ENCODE peak calls at places on chromosomes 6 and 20, in four cellular contexts. L is GM12878, D is endothelial cell of umbilical vein, Z is K562. I is an unnamed sample.

GRCh38 chr6:6976193-6976592 is 131.6 kb upstream of the RREB1 start:
- DNase-seq in L (no peak), D (no peak), Z (no peak), I (no peak)

GRCh38 chr6:153167026-153167891 is 36.2 kb upstream of the RGS17 start:
- DNase-seq in L (no peak), D (peak), Z (no peak), I (peak)

GRCh38 chr6:121523628-121524027 is 88.2 kb downstream of the GJA1 start:
- DNase-seq in L (no peak), D (peak), Z (no peak), I (peak)

GRCh38 chr6:158758464-158758863 is 60.7 kb downstream of the EZR start:
- DNase-seq in L (no peak), D (no peak), Z (no peak), I (peak)

GRCh38 chr6:109515781-109516409 is 32.9 kb upstream of the ZBTB24 start:
- DNase-seq in L (no peak), D (no peak), Z (no peak), I (no peak)

GRCh38 chr6:53544500-53545308 is at the start of gene GCLC:
- DNase-seq in L (peak), D (peak), Z (peak), I (peak)

GRCh38 chr20:33407251-33407650 is 5.9 kb upstream of the CDK5RAP1 start:
- DNase-seq in L (no peak), D (no peak), Z (no peak), I (peak)

GRCh38 chr6:33694401-33694931 is 17.0 kb downstream of the UQCC2 start:
- DNase-seq in L (no peak), D (peak), Z (peak), I (peak)

GRCh38 chr6:88561034-88561973 is 395.2 kb upstream of the CNR1 start:
- DNase-seq in L (no peak), D (no peak), Z (no peak), I (no peak)

GRCh38 chr20:1808101-1808500 is 87.1 kb upstream of the SIRPA start:
- DNase-seq in L (no peak), D (no peak), Z (no peak), I (no peak)

GRCh38 chr6:148395583-148396101 is 53.0 kb downstream of the SASH1 start:
- DNase-seq in L (no peak), D (peak), Z (no peak), I (peak)

GRCh38 chr6:7041511-7042026 is 66.2 kb upstream of the RREB1 start:
- DNase-seq in L (no peak), D (no peak), Z (no peak), I (no peak)

GRCh38 chr6:144190593-144190992 is 40.3 kb downstream of the STX11 start:
- DNase-seq in L (no peak), D (peak), Z (no peak), I (peak)

GRCh38 chr6:8175046-8175777 is 72.9 kb upstream of the EEF1E1 start:
- DNase-seq in L (no peak), D (no peak), Z (no peak), I (no peak)

GRCh38 chr20:6906871-6907270 is 139.4 kb downstream of the BMP2 start:
- DNase-seq in L (no peak), D (no peak), Z (no peak), I (no peak)

GRCh38 chr6:43120938-43121913 is 45.1 kb downstream of the PTK7 start:
- DNase-seq in L (no peak), D (no peak), Z (no peak), I (peak)

GRCh38 chr6:72286911-72287311 is 335.0 kb upstream of the KCNQ5 start:
- DNase-seq in L (no peak), D (peak), Z (no peak), I (peak)

GRCh38 chr6:166333172-166333995 is 9.0 kb downstream of the SFT2D1 start:
- DNase-seq in L (peak), D (no peak), Z (no peak), I (no peak)

GRCh38 chr20:19834287-19834686 is 76.2 kb downstream of the RIN2 start:
- DNase-seq in L (no peak), D (no peak), Z (no peak), I (no peak)

GRCh38 chr20:59300341-59301081 is at the start of gene EDN3:
- DNase-seq in L (no peak), D (no peak), Z (no peak), I (no peak)

GRCh38 chr20:40813708-40814327 is 124.8 kb upstream of the MAFB start:
- DNase-seq in L (no peak), D (no peak), Z (no peak), I (no peak)

GRCh38 chr6:28580484-28580883 is 54.8 kb downstream of the GPX5 start:
- DNase-seq in L (no peak), D (no peak), Z (no peak), I (no peak)

GRCh38 chr6:88651400-88651799 is 312.0 kb downstream of the RNGTT start:
- DNase-seq in L (no peak), D (no peak), Z (no peak), I (no peak)

GRCh38 chr6:141140905-141141304 is 991.8 kb upstream of the GJE1 start:
- DNase-seq in L (no peak), D (no peak), Z (no peak), I (no peak)

GRCh38 chr6:103184776-103185175 is 1674.9 kb downstream of the HACE1 start:
- DNase-seq in L (no peak), D (no peak), Z (no peak), I (no peak)

GRCh38 chr6:160523223-160523622 is 140.9 kb downstream of the LPA start:
- DNase-seq in L (no peak), D (no peak), Z (no peak), I (no peak)

GRCh38 chr6:21305827-21306469 is 287.6 kb upstream of the SOX4 start:
- DNase-seq in L (no peak), D (no peak), Z (no peak), I (peak)

GRCh38 chr20:7879883-7880282 is 60.4 kb downstream of the HAO1 start:
- DNase-seq in L (no peak), D (no peak), Z (no peak), I (peak)

GRCh38 chr20:29079769-29080690 is 2177.4 kb upstream of the DEFB115 start:
- DNase-seq in L (no peak), D (no peak), Z (peak), I (no peak)

GRCh38 chr6:134520181-134521115 is 202.5 kb upstream of the SGK1 start:
- DNase-seq in L (no peak), D (peak), Z (no peak), I (peak)

GRCh38 chr6:74087898-74088297 is 391.9 kb downstream of the CD109 start:
- DNase-seq in L (no peak), D (peak), Z (no peak), I (peak)

GRCh38 chr20:19552144-19552895 is 205.7 kb upstream of the RIN2 start:
- DNase-seq in L (no peak), D (no peak), Z (no peak), I (peak)

GRCh38 chr6:43943099-43943766 is 173.2 kb downstream of the VEGFA start:
- DNase-seq in L (no peak), D (no peak), Z (no peak), I (no peak)

GRCh38 chr6:75268121-75268987 is 16.2 kb downstream of the TMEM30A start:
- DNase-seq in L (no peak), D (peak), Z (no peak), I (peak)

GRCh38 chr6:89242574-89243330 is 25.6 kb upstream of the GABRR1 start:
- DNase-seq in L (no peak), D (peak), Z (no peak), I (peak)

GRCh38 chr6:7052441-7052936 is 55.3 kb upstream of the RREB1 start:
- DNase-seq in L (no peak), D (no peak), Z (no peak), I (peak)

GRCh38 chr6:104855507-104855906 is 4.2 kb downstream of the HACE1 start:
- DNase-seq in L (no peak), D (no peak), Z (no peak), I (peak)

GRCh38 chr6:30615219-30615957 is 1.7 kb downstream of the PPP1R10 start:
- DNase-seq in L (no peak), D (peak), Z (no peak), I (peak)

GRCh38 chr6:156978948-156979347 is 201.8 kb downstream of the ARID1B start:
- DNase-seq in L (no peak), D (no peak), Z (no peak), I (no peak)

GRCh38 chr6:156975414-156975813 is 198.2 kb downstream of the ARID1B start:
- DNase-seq in L (no peak), D (no peak), Z (no peak), I (no peak)

GRCh38 chr6:156974897-156975296 is 197.7 kb downstream of the ARID1B start:
- DNase-seq in L (no peak), D (no peak), Z (no peak), I (no peak)

GRCh38 chr6:156977527-156978291 is 200.5 kb downstream of the ARID1B start:
- DNase-seq in L (no peak), D (no peak), Z (no peak), I (peak)

DNA sequence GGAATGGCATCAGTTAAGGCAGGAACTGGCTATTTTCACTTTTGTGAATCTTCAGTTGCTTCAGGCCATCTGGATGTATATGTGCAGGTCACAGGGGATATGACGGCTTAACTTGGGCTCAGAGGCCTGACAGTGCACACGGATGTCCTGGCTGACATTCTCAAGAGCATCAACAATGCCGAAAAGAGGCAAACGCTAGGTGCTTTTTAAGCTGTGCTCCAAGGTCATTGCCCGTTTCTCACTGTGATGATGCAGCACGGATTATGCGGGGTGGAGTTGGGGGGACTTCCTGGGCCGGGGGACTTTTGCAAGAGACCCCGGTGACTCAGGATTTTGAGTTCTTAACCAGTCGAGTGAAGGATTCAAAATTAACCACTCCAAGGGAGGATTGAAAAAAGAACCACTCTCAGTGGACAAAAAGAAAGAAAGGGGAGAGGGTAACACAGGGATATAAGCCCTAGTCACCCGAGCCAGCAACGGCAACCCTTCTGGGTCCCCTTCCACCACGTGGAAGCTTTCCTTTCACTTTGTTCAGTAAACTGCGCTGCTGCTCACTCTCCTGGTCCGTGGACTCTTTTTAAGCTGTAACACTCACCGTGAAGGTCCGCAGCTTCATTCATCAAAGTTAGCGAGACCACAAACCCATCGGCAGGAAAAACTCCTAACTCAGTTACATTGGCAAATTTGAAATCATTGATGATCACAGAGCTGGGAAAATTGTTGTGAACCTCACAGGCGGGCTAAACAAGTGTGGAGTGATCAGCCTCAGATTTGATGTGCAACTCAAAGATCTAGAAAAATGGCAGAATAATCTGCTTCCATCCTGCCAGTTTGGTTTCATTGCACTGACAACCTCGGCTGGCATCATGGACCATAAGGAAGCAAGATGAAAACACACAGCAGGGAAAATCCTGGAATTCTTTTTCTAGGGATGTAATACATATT is 199.2 kb downstream of the ARID1B start:
- DNase-seq in L (no peak), D (no peak), Z (no peak), I (no peak)
- H3K9ac ChIP-seq in L (peak), D (no peak), Z (no peak), I (peak)

GRCh38 chr6:146790561-146791091 is 191.9 kb downstream of the ADGB start:
- DNase-seq in L (no peak), D (no peak), Z (no peak), I (no peak)
- H3K4me3 ChIP-seq in L (no peak), D (no peak), Z (no peak), I (no peak)

DNA sequence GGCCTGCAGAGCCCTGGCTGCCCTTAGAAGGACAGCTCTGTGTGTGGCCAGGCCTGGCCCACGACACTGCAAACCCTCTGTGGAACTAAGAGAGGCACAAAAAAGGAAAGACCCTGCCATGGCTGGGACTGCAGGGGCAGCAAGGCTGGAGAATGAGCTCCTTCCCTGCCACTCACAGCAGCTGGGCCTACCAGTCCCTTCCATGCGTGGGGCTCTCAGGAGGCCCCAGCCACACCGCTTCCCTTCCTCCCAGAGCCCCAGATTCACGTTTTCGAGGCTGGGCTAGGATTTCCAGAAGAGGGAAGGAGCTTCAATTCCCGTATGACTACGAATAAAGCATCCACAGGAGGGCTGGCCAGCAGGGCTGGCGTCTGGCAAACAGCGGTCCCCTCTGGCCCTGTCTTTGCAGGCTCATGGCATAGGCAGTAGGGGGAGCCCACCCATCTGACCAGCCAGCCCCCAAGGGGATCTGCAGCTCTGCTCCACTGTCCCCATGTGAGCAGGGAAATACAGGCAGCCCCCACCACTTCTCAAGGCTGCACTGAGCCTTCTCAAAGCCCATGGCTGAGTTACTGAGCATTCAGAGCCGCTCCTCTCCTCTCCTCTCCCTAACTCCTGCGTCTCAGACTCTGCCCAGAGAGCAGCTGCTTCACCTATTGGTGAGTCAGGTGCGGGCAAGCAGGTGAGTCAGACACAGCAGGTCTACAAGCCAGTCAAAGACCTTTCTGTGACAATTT is 53.1 kb downstream of the NINL start:
- DNase-seq in L (no peak), D (peak), Z (no peak), I (no peak)
- TF ChIP-seq FOS in L (no peak), D (no peak), Z (no peak), I (no peak)

DNA sequence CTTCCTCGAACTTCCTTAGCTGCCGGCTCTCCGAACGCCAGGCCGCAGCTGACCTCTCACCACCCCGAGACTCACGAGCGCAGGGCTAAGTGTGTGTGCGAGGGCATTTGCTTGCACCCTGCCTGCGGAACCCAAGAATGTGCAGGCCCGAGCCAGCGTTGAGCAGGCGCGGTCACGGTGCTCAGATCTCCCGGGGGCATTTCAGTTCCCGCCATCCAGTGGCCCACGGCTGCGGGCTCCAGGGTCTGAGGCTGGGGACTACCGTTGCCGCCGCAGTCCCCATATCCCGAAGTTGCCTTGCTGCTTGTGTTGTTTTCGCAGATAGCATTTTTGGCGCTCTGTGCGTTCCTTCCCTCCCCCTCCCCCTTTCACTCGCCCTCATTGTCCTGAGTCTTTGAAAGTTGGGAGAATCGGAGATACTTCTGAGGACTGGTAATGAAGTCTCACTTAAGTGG is 1.7 kb downstream of the NR2E1 start:
- DNase-seq in L (no peak), D (no peak), Z (no peak), I (no peak)
- H3K9ac ChIP-seq in L (no peak), D (no peak), Z (no peak), I (no peak)

DNA sequence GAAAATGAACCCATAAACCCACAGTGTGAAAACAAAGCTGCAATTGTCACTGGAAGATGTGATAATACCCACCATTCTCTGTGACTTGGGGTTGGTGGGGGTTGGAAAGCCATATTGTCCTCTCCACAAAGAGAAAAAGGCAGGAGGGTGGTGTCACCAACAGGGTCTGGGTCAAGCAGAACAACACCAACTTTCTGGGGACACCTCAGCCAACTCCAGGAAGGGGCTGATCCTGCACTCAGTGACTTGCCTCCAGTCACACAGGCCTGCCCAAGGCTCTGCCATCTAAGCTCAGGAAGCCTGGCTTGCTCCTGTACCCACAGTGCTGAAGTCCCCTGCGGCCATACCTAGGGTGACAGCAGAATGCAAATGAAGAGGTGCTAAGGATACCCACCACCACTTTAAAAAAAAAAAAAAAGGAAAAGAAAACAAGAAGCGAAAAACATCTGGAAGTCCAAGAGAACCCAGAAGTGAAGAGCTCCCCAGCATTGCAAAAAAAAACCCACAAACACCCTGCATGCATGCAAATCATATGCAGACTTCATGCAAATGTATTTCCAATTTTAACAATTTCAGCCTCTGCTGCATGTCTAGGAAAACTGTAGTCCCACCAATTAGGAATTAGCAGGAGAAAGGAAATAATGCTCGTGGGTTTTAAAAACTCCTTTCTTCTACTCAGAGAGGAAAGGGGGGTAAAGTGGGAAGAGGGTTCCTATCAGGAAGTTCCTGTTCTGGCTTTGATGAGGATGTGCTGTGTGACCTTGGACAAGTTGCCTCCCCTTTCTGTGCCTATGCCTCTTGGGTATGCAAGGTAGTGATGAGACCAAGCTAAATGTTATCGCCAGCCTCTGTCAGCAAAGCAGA is 110.5 kb downstream of the PREX1 start:
- DNase-seq in L (peak), D (no peak), Z (no peak), I (no peak)
- H3K4me3 ChIP-seq in L (no peak), D (no peak), Z (no peak), I (no peak)

GRCh38 chr20:63333241-63333836 is 27.8 kb downstream of the CHRNA4 start:
- DNase-seq in L (no peak), D (no peak), Z (no peak), I (no peak)

GRCh38 chr20:63334356-63334755 is 26.8 kb downstream of the CHRNA4 start:
- DNase-seq in L (no peak), D (no peak), Z (no peak), I (no peak)

GRCh38 chr20:63335711-63336110 is 25.4 kb downstream of the CHRNA4 start:
- DNase-seq in L (no peak), D (no peak), Z (no peak), I (no peak)

GRCh38 chr20:63336232-63336752 is 24.9 kb downstream of the CHRNA4 start:
- DNase-seq in L (no peak), D (no peak), Z (no peak), I (no peak)

GRCh38 chr20:63337786-63338420 is 23.2 kb downstream of the CHRNA4 start:
- DNase-seq in L (no peak), D (no peak), Z (no peak), I (no peak)
- TF ChIP-seq FOS in L (no peak), D (no peak), Z (no peak), I (no peak)

GRCh38 chr6:1230689-1231605 is 81.0 kb upstream of the FOXQ1 start:
- DNase-seq in L (no peak), D (no peak), Z (no peak), I (no peak)
- H3K9ac ChIP-seq in L (no peak), D (no peak), Z (no peak), I (no peak)